ENCODE peak calls at places on chromosomes 3 and 15, in five cellular contexts. W is brain microvascular endothelial cell, Q is GM12891, E is NCI-H446 treated with DMSO at 0.1 percent for 48 hours, K is AG04450. B is an unnamed sample.

GRCh38 chr3:44359146-44359751 is 20.7 kb downstream of the TCAIM start:
- DNase-seq in K (no peak), Q (no peak), W (no peak), E (no peak), B (no peak)

GRCh38 chr3:24156466-24156865 is 211.4 kb downstream of the NR1D2 start:
- DNase-seq in W (peak; percentile 67), Q (no peak), E (no peak), K (no peak), B (no peak)

GRCh38 chr3:12706504-12707253 is 42.8 kb upstream of the RAF1 start:
- DNase-seq in E (peak; percentile 11), K (no peak), W (peak; percentile 78), Q (peak; percentile 49), B (no peak)

GRCh38 chr3:184567924-184568590 is 6.5 kb downstream of the EPHB3 start:
- DNase-seq in K (no peak), W (no peak), E (no peak), Q (no peak), B (no peak)

GRCh38 chr3:4531478-4532025 is 38.4 kb downstream of the ITPR1 start:
- DNase-seq in Q (no peak), K (no peak), W (no peak), E (no peak), B (no peak)

GRCh38 chr3:139586420-139587017 is 47.0 kb upstream of the RBP1 start:
- DNase-seq in K (no peak), Q (peak; percentile 19), E (no peak), W (no peak), B (no peak)

GRCh38 chr3:76107935-76108570 is 322.7 kb upstream of the ZNF717 start:
- DNase-seq in K (peak; percentile 24), E (no peak), Q (no peak), W (peak; percentile 67), B (no peak)

GRCh38 chr3:10775828-10776227 is 40.2 kb upstream of the SLC6A11 start:
- DNase-seq in E (no peak), Q (no peak), K (no peak), W (no peak), B (no peak)

GRCh38 chr15:85706779-85707518 is 87.8 kb downstream of the KLHL25 start:
- DNase-seq in Q (no peak), W (peak; percentile 69), K (no peak), E (no peak), B (no peak)

GRCh38 chr3:109118584-109118983 is 650 bp upstream of the MORC1 start:
- DNase-seq in K (no peak), W (no peak), Q (no peak), E (no peak), B (no peak)

GRCh38 chr3:53426918-53427317 is 67.5 kb upstream of the CACNA1D start:
- DNase-seq in Q (no peak), K (no peak), E (no peak), W (no peak), B (no peak)

GRCh38 chr3:52710512-52710911 is 4.6 kb downstream of the SPCS1 start:
- DNase-seq in K (no peak), E (no peak), Q (no peak), W (no peak), B (no peak)

GRCh38 chr3:161423911-161424522 is 52.7 kb upstream of the SPTSSB start:
- DNase-seq in K (no peak), E (peak; percentile 22), Q (peak; percentile 18), W (no peak), B (no peak)

GRCh38 chr3:188170461-188171459 is 16.8 kb downstream of the LPP start:
- DNase-seq in W (no peak), E (no peak), K (no peak), Q (no peak), B (no peak)

GRCh38 chr3:134034005-134034785 is 4.5 kb upstream of the SLCO2A1 start:
- DNase-seq in W (no peak), K (peak; percentile 48), E (no peak), Q (no peak), B (no peak)

GRCh38 chr15:25775317-25775912 is 87.7 kb downstream of the ATP10A start:
- DNase-seq in K (no peak), E (no peak), Q (no peak), W (peak; percentile 60), B (peak; percentile 80)

GRCh38 chr3:11195721-11196332 is 41.5 kb downstream of the HRH1 start:
- DNase-seq in E (no peak), W (peak; percentile 42), Q (no peak), K (no peak), B (no peak)

GRCh38 chr3:133459400-133459799 is 59.5 kb downstream of the BFSP2 start:
- DNase-seq in W (no peak), Q (no peak), E (peak; percentile 50), K (no peak), B (no peak)

GRCh38 chr3:50624634-50625033 is 7.7 kb downstream of the MAPKAPK3 start:
- DNase-seq in W (no peak), E (no peak), K (no peak), Q (no peak), B (no peak)

B was measured in suprapubic skin.